ENCODE peak calls at places on chromosome 13, in five cellular contexts. X is A549, F is HepG2, T is K562, D is endothelial cell of umbilical vein. Y is an unnamed sample.

GRCh38 chr13:31179754-31180153 is 18.1 kb upstream of the HSPH1 start:
- DNase-seq in T (no peak), F (no peak), D (no peak), X (no peak), Y (peak)

GRCh38 chr13:50685491-50685890 is 158.0 kb downstream of the DLEU7 start:
- DNase-seq in X (no peak), T (no peak), F (no peak), D (peak), Y (no peak)

GRCh38 chr13:34038326-34039068 is 220.5 kb downstream of the RFC3 start:
- DNase-seq in D (no peak), F (peak), X (no peak), T (no peak), Y (no peak)

GRCh38 chr13:32639502-32640105 is 53.4 kb downstream of the PDS5B start:
- DNase-seq in X (peak), T (peak), D (peak), F (peak), Y (peak)

GRCh38 chr13:50676602-50677001 is 166.9 kb downstream of the DLEU7 start:
- DNase-seq in D (peak), F (no peak), X (no peak), T (no peak), Y (no peak)

GRCh38 chr13:45178349-45179142 is 22.3 kb downstream of the KCTD4 start:
- DNase-seq in X (peak), T (peak), F (peak), D (peak), Y (no peak)

GRCh38 chr13:44680746-44681355 is 104.7 kb upstream of the TSC22D1 start:
- DNase-seq in T (no peak), X (no peak), D (no peak), F (no peak), Y (no peak)

GRCh38 chr13:102814025-102814607 is 15.2 kb downstream of the BIVM start:
- DNase-seq in X (no peak), T (no peak), D (no peak), F (no peak), Y (no peak)

GRCh38 chr13:50831510-50831909 is 12.0 kb downstream of the DLEU7 start:
- DNase-seq in D (no peak), X (no peak), F (no peak), T (no peak), Y (no peak)

GRCh38 chr13:88586263-88586662 is 915.1 kb downstream of the SLITRK5 start:
- DNase-seq in D (no peak), T (no peak), X (no peak), F (no peak), Y (no peak)

GRCh38 chr13:63110431-63110830 is 1694.8 kb upstream of the PCDH20 start:
- DNase-seq in F (no peak), X (no peak), D (no peak), T (no peak), Y (no peak)

GRCh38 chr13:85864963-85865530 is 65.8 kb upstream of the SLITRK6 start:
- DNase-seq in F (peak), X (peak), D (no peak), T (no peak), Y (peak)

GRCh38 chr13:98344392-98344791 is 167.3 kb upstream of the RNF113B start:
- DNase-seq in X (no peak), F (no peak), D (no peak), T (no peak), Y (no peak)

GRCh38 chr13:98346904-98347636 is 170.0 kb upstream of the RNF113B start:
- DNase-seq in T (no peak), D (no peak), F (no peak), X (no peak), Y (no peak)

GRCh38 chr13:98348476-98348875 is 171.4 kb upstream of the RNF113B start:
- DNase-seq in F (no peak), X (no peak), D (no peak), T (no peak), Y (no peak)

GRCh38 chr13:98343461-98343860 is 166.4 kb upstream of the RNF113B start:
- DNase-seq in D (no peak), T (no peak), X (no peak), F (no peak), Y (no peak)

GRCh38 chr13:98345103-98345899 is 168.2 kb upstream of the RNF113B start:
- DNase-seq in F (no peak), X (no peak), D (no peak), T (no peak), Y (peak)
- TF ChIP-seq POLR2A in F (no peak), X (no peak), D (no peak), T (no peak), Y (no peak)

GRCh38 chr13:80256352-80256932 is 84.5 kb downstream of the SPRY2 start:
- DNase-seq in F (no peak), X (no peak), D (no peak), T (no peak), Y (no peak)

GRCh38 chr13:80255946-80256345 is 85.0 kb downstream of the SPRY2 start:
- DNase-seq in T (no peak), X (no peak), F (no peak), D (no peak), Y (no peak)

GRCh38 chr13:80249906-80250513 is 90.9 kb downstream of the SPRY2 start:
- DNase-seq in F (no peak), D (peak), X (no peak), T (no peak), Y (no peak)

GRCh38 chr13:80251403-80251802 is 89.5 kb downstream of the SPRY2 start:
- DNase-seq in D (no peak), X (peak), T (no peak), F (no peak), Y (peak)
- TF ChIP-seq MYC in D (no peak), X (no peak), T (no peak), F (no peak), Y (no peak)

DNA sequence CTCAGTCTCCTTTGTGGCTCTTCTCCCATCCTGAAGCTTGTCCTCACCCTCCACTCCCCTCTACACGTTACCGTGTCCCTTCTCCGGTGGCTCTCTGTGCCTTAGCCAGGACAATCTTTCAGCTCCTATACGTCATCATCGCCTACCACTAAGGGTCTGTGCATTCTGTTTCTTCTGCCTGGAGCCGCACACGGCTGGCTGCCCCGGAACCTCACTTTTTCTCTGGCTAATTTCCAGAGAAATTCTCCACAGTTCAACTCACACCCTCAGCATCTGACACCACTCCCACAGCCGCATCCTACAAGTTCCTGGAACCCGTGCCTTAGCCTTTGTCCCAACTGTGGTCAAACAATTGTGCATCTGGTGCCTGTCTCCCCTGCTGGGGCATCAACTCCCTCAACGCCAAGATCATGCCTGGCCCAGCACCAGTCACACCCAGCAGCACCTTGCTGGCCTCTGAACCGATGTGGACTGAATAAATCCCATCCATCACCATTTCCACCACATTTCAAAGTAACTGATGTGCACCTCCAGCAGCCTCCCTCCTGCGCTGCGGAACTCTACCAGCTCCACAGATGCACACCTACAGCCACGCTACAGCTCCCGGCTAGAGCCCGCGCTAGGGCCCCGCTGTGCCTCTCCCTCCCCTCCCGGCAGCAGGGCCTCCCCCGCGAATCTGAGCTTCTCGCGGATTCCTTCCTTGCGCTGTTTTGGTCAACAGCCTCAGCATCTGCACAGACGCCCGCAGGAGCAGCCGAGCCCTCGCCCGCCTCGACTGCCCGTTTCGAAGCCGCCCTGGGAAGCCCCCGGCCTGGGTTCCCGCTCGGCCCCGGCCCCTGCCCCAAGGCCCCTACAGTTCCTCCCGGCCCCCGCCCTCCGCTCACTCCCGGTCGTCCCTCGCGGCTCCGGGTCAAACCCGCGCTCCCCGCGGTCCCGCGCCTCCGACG is 689 bp downstream of the DCUN1D2 start:
- DNase-seq in T (peak), D (peak), F (no peak), X (no peak), Y (peak)
- TF ChIP-seq MAX in T (peak), D (no peak), F (no peak), X (no peak), Y (peak)

DNA sequence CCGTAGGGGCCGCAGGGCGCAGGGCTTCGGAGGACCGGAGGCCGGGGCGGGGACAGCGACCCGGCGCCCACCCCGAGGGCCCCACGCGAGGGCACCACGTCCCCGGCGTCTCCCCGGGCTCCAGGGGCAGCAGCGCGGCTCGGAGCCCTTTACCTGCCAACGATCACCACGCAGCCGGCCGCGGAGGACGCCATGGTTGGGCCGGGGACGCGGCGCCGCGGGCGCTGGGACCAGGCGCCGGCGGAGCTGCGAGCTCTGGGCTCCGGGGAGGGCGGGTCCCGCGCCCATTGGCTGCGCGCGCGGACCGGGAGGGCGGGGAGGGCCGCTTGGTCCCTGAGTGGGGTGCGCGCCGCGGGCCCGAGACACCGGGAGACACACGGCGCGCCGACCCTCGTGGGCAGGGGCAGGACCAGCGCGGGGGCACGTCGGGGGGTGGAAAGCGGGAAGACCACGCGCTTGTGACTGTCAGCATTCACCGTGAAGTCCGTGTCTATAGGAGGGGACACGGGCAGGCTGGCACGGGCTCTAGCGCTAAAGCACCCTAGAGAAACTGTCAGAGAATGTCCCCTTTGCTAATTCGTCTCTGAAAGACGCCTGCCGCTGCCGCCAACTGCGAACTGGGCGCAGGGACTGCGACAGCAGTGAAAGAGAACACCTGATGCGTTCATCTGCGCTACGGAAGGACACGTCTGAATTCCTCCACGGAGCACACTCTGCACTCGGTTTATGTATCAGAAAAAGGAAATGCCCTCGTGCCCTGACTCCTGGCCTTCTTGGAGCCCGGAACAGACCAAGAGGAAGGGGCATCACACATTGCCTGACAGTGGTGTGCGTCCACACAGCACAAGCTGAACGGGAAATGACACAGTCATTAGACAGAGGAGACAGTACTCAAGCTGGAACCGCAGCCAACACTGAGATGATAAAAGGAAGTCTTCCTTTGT is at the start of gene CRYL1:
- DNase-seq in T (peak), D (peak), X (peak), F (peak), Y (peak)
- TF ChIP-seq POLR2A in T (peak), D (peak), X (peak), F (peak), Y (peak)

DNA sequence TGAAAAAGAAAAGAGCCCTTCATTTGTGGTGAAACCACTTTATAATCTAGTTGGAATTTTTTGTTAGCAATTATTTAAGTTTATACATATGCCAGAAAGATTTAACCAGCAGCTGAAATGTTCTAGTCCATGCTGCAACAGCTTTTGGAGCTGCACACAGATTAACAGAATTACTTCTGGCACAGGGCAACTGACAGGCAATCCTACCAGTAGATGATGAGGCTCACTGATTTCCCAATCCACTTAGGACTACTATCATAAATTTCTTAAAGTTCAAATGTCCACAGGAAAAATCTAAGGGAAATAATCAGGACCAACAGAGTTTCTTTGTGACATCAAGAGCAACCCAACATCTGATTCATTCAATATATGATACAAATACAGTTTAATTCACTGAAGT is 78.8 kb downstream of the CRYL1 start:
- DNase-seq in D (no peak), X (no peak), T (no peak), F (no peak), Y (no peak)
- TF ChIP-seq MYC in D (no peak), X (no peak), T (no peak), F (no peak), Y (no peak)

GRCh38 chr13:84076280-84076679 is 194.0 kb upstream of the SLITRK1 start:
- DNase-seq in T (no peak), D (no peak), F (no peak), X (no peak), Y (no peak)
- TF ChIP-seq MAX in T (no peak), D (no peak), F (no peak), X (no peak), Y (no peak)

GRCh38 chr13:60396008-60396782 is 825 bp upstream of the TDRD3 start:
- DNase-seq in T (peak), F (peak), X (peak), D (peak), Y (peak)
- TF ChIP-seq POLR2A in T (peak), F (peak), X (peak), D (peak), Y (peak)

Y was measured in NB4.